ENCODE peak calls at places on chromosomes 7 and 10, in six cellular contexts. Z, R, N, B, L and M are unnamed samples.

GRCh38 chr10:100209303-100209702 is 20.1 kb downstream of the CHUK start:
- DNase-seq in L (no peak), R (no peak), Z (no peak), N (no peak), B (no peak), M (no peak)

GRCh38 chr7:5689118-5689517 is 92.3 kb downstream of the RNF216 start:
- DNase-seq in B (no peak), R (no peak), Z (peak; percentile 55), L (no peak), N (peak; percentile 51), M (no peak)

GRCh38 chr7:158044156-158044823 is 543.3 kb downstream of the PTPRN2 start:
- DNase-seq in L (no peak), N (no peak), R (no peak), B (no peak), Z (no peak), M (no peak)

GRCh38 chr10:133251388-133252222 is 13.9 kb downstream of the VENTX start:
- DNase-seq in N (no peak), B (no peak), L (no peak), Z (no peak), R (no peak), M (no peak)

GRCh38 chr7:103031781-103032180 is 42.8 kb downstream of the FBXL13 start:
- DNase-seq in R (no peak), N (no peak), Z (no peak), B (no peak), L (no peak), M (no peak)

GRCh38 chr7:70775570-70776156 is 356.3 kb upstream of the GALNT17 start:
- DNase-seq in R (no peak), Z (no peak), L (no peak), B (no peak), N (no peak), M (peak; percentile 25)

GRCh38 chr7:5349437-5350173 is 66.9 kb downstream of the SLC29A4 start:
- DNase-seq in Z (no peak), N (no peak), B (no peak), R (no peak), L (no peak), M (no peak)

GRCh38 chr10:29994833-29995232 is 64.6 kb downstream of the JCAD start:
- DNase-seq in R (no peak), B (no peak), Z (no peak), L (no peak), N (no peak), M (no peak)

GRCh38 chr7:5139998-5140397 is 50.0 kb upstream of the WIPI2 start:
- DNase-seq in R (peak; percentile 57), L (peak; percentile 22), Z (no peak), N (no peak), B (no peak), M (no peak)

GRCh38 chr7:157667261-157667660 is 330.5 kb downstream of the DNAJB6 start:
- DNase-seq in B (no peak), R (no peak), Z (no peak), N (no peak), L (no peak), M (no peak)

GRCh38 chr7:20201380-20201779 is 15.8 kb downstream of the MACC1 start:
- DNase-seq in L (no peak), B (no peak), N (no peak), R (no peak), Z (no peak), M (no peak)

GRCh38 chr10:124125305-124126116 is 32.1 kb upstream of the CHST15 start:
- DNase-seq in Z (no peak), L (no peak), B (no peak), N (no peak), R (no peak), M (peak; percentile 66)

GRCh38 chr10:32409741-32410140 is 36.2 kb upstream of the CCDC7 start:
- DNase-seq in R (no peak), B (no peak), N (no peak), L (no peak), Z (no peak), M (no peak)

GRCh38 chr10:3782456-3783312 is 2.3 kb downstream of the KLF6 start:
- DNase-seq in R (peak; percentile 75), N (no peak), L (peak; percentile 61), Z (peak; percentile 53), B (no peak), M (peak; percentile 46)

GRCh38 chr10:120012133-120012405 is 119.5 kb downstream of the SEC23IP start:
- DNase-seq in L (no peak), R (no peak), N (no peak), B (no peak), Z (no peak), M (no peak)

GRCh38 chr7:12951397-12951801 is 264.0 kb downstream of the ARL4A start:
- DNase-seq in N (no peak), Z (no peak), B (no peak), R (no peak), L (no peak), M (no peak)

GRCh38 chr7:114409750-114410149 is 4.9 kb upstream of the FOXP2 start:
- DNase-seq in B (no peak), N (no peak), L (no peak), R (no peak), Z (no peak), M (no peak)